ENCODE peak calls at places on chromosomes 5 and 9, in ten cellular contexts. C, T, X, W, Z, J, V, I, H and U are unnamed samples.

GRCh38 chr5:23763170-23763569 is 255.8 kb downstream of the PRDM9 start:
- DNase-seq in C (no peak), T (no peak), X (no peak), W (no peak), Z (no peak), J (no peak), V (no peak), I (no peak), H (no peak), U (no peak)

GRCh38 chr9:35340046-35340445 is 149.9 kb upstream of the RUSC2 start:
- DNase-seq in C (no peak), T (peak; percentile 22), X (no peak), W (no peak), Z (no peak), J (no peak), V (no peak), I (no peak), H (peak; percentile 35), U (no peak)

GRCh38 chr5:41876678-41877077 is 6.5 kb upstream of the OXCT1 start:
- DNase-seq in C (no peak), T (no peak), X (no peak), W (no peak), Z (no peak), J (peak; percentile 36), V (no peak), I (no peak), H (no peak), U (no peak)

GRCh38 chr5:115723224-115723623 is 93.2 kb downstream of the CDO1 start:
- DNase-seq in C (no peak), T (no peak), X (no peak), W (no peak), Z (no peak), J (no peak), V (no peak), I (no peak), H (no peak), U (no peak)

GRCh38 chr5:68383888-68384310 is 168.3 kb downstream of the PIK3R1 start:
- DNase-seq in C (no peak), T (no peak), X (no peak), W (no peak), Z (peak; percentile 52), J (no peak), V (no peak), I (peak; percentile 52), H (no peak), U (no peak)

GRCh38 chr9:129458155-129458661 is 162.7 kb downstream of the C9orf50 start:
- DNase-seq in C (peak; percentile 64), T (no peak), X (no peak), W (no peak), Z (peak; percentile 54), J (no peak), V (no peak), I (peak; percentile 65), H (peak; percentile 16), U (no peak)

GRCh38 chr9:136732446-136733178 is 10.1 kb downstream of the LCN10 start:
- DNase-seq in C (no peak), T (no peak), X (no peak), W (no peak), Z (no peak), J (no peak), V (no peak), I (no peak), H (no peak), U (no peak)

GRCh38 chr5:82165740-82166530 is 112.2 kb downstream of the RPS23 start:
- DNase-seq in C (peak; percentile 79), T (peak; percentile 97), X (peak; percentile 98), W (peak; percentile 44), Z (peak; percentile 61), J (peak; percentile 73), V (no peak), I (no peak), H (peak; percentile 85), U (no peak)

GRCh38 chr9:94602666-94603065 is 9.0 kb upstream of the FBP2 start:
- DNase-seq in C (no peak), T (no peak), X (no peak), W (no peak), Z (no peak), J (no peak), V (no peak), I (no peak), H (no peak), U (no peak)

GRCh38 chr9:137619240-137620090 is 660 bp downstream of the EHMT1 start:
- DNase-seq in C (peak; percentile 28), T (peak; percentile 61), X (peak; percentile 55), W (no peak), Z (peak; percentile 46), J (peak; percentile 39), V (no peak), I (peak; percentile 69), H (peak; percentile 33), U (no peak)

GRCh38 chr9:132993511-132993939 is 15.0 kb downstream of the GFI1B start:
- DNase-seq in C (no peak), T (no peak), X (no peak), W (no peak), Z (no peak), J (no peak), V (no peak), I (no peak), H (no peak), U (no peak)

GRCh38 chr5:124790261-124790894 is 43.9 kb upstream of the ZNF608 start:
- DNase-seq in C (no peak), T (peak; percentile 67), X (peak; percentile 35), W (no peak), Z (no peak), J (peak; percentile 29), V (no peak), I (no peak), H (peak; percentile 43), U (no peak)

GRCh38 chr9:11312976-11313375 is 700.2 kb upstream of the PTPRD start:
- DNase-seq in C (no peak), T (no peak), X (no peak), W (no peak), Z (no peak), J (no peak), V (no peak), I (no peak), H (peak; percentile 50), U (no peak)

GRCh38 chr9:131656356-131657030 is 83.4 kb downstream of the RAPGEF1 start:
- DNase-seq in C (peak; percentile 33), T (no peak), X (no peak), W (peak; percentile 30), Z (peak; percentile 77), J (no peak), V (no peak), I (peak; percentile 87), H (no peak), U (peak; percentile 87)

DNA sequence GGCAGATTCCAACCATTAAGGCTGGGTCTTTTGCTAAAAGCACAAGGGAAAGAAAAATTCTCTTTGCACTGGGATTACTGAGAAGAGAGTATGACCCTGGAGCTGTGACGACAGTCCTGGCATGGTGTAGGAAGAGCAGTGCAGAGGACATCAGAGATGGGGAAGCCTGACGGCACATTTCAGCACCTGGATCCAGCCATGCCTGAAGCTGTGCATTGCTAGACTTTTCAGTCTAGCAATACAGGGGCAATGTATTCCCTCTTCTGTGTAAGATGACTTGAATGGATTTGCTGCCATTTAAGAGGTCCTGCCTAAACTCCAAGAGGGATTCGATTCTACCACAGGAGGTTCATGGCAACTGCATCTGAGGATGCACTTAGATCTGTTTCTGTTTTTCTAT is 12.3 kb upstream of the MRNIP start:
- DNase-seq in C (no peak), T (no peak), X (no peak), W (no peak), Z (no peak), J (no peak), V (no peak), I (no peak), H (no peak), U (no peak)
- H3K4me3 ChIP-seq in C (no peak overlapping the region), T (no peak overlapping the region), X (no peak overlapping the region), W (no peak overlapping the region), Z (no peak overlapping the region), J (no peak overlapping the region), V (no peak overlapping the region), I (no peak overlapping the region), H (no peak overlapping the region), U (no peak overlapping the region)

DNA sequence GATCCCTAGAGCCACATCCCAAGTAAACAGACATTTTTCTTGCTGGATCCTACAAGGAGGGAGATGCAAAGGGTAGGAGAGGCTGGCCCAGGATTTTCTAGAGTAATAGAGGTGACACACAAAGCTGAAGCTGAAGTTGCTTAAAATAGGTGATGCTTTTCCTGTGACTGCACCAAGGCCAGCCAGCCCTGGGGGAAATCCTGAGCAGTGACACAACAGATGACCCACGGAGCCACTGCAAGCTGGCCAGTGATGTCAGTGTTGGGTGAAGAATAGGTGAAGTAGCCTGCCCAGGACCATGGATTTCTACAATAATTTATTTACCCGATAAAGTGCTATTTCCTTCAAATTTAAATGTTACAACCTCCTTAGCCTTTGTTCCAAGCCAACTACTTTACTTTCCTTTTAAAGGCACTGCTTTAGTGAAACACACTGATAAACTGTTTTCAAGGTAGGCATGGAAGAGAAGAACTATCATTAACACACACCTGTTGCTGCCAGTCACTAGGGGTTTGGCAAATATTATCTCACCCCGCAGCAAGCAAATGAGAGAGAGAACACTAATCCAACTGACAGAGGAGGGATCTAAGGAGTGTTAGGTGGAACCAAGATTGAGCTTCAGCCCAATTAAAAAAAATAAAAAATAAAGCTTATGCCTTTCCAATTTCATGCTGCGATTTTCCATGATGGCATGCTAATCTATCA is 123.5 kb downstream of the CTNND2 start:
- DNase-seq in C (no peak), T (no peak), X (no peak), W (no peak), Z (no peak), J (no peak), V (no peak), I (no peak), H (no peak), U (no peak)
- TF ChIP-seq CTCF in C (no peak), T (no peak), X (no peak), W (no peak), Z (no peak), J (no peak), V (no peak), I (no peak), H (no peak), U (no peak)

DNA sequence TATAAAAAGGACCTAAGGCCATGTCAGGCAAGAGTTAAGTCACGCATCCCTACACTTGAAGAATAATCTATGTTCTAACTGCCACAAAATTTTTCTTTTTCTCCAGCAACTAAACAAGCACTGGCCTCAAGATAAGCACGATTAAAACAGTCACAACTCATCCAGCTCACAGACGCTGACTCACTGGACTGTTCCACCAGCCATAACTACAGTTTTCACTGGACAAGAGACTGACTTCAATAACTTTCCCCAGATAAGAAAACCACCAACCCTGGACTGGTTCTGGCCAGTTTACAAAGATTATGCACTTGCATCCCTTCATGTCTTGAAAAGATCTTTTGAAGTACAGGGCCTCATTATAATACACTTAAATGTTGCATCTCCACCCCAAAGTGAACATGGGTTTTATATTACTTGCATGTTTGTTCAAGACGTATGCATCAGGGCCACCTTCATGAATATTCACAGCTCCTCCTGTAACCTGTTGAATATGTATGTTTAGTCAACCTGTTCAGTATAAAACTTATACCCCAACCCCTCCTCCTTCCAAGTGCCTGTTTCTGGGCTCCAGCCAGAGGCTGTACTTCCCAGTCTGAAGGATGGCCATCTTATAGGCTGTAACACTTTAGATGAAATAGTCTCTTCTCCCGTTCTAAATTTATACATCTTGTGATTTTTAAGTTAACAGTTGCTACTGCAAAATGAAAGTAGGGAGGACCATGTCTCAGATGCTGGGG is 129.3 kb upstream of the EPB41L4A start:
- DNase-seq in C (no peak), T (peak; percentile 93), X (peak; percentile 66), W (no peak), Z (no peak), J (peak; percentile 54), V (no peak), I (no peak), H (peak; percentile 95), U (no peak)
- H3K36me3 ChIP-seq in C (no peaks in the 10 kb centered on the region), T (no peaks in the 10 kb centered on the region), X (no peaks in the 10 kb centered on the region), W (no peaks in the 10 kb centered on the region), Z (no peaks in the 10 kb centered on the region), J (no peaks in the 10 kb centered on the region), V (no peaks in the 10 kb centered on the region), I (no peaks in the 10 kb centered on the region), H (no peaks in the 10 kb centered on the region), U (no peaks in the 10 kb centered on the region)

GRCh38 chr5:150945501-150945900 is 40.7 kb upstream of the ZNF300 start:
- DNase-seq in C (no peak), T (peak; percentile 27), X (peak; percentile 21), W (no peak), Z (no peak), J (no peak), V (no peak), I (no peak), H (no peak), U (no peak)
- H3K4me3 ChIP-seq in C (no peak overlapping the region), T (no peak overlapping the region), X (peak overlapping the region; percentile 75), W (peak overlapping the region; percentile 58), Z (peak overlapping the region; percentile 50), J (no peak overlapping the region), V (no peak overlapping the region), I (no peak overlapping the region), H (peak overlapping the region; percentile 70), U (peak overlapping the region; percentile 68)